ENCODE peak calls at places on chromosomes 5 and 9, in seven cellular contexts. D is tibial nerve, X is foreskin fibroblast, J is mesothelial cell of epicardium, P is cardiac muscle cell, W is PC-9, Z is ovary. S is an unnamed sample.

GRCh38 chr9:94920439-94920951 is 194.0 kb downstream of the AOPEP start:
- DNase-seq in P (no peak), D (peak), X (peak), W (peak), J (no peak), Z (peak), S (peak)

GRCh38 chr5:139369181-139369580 is 13.9 kb downstream of the SLC23A1 start:
- DNase-seq in P (no peak), J (no peak), Z (no peak), X (peak), W (no peak), D (no peak), S (peak)

GRCh38 chr9:93898026-93898425 is 57.1 kb downstream of the BARX1 start:
- DNase-seq in J (no peak), D (no peak), X (no peak), P (no peak), W (no peak), Z (no peak), S (no peak)

GRCh38 chr9:27352457-27353188 is 55.7 kb upstream of the EQTN start:
- DNase-seq in X (no peak), W (no peak), Z (no peak), J (no peak), P (no peak), D (no peak), S (no peak)

GRCh38 chr5:35098214-35098613 is 50.5 kb upstream of the AGXT2 start:
- DNase-seq in J (no peak), P (no peak), D (no peak), W (no peak), X (peak), Z (no peak), S (no peak)

GRCh38 chr5:170861855-170862766 is at the start of gene RANBP17:
- DNase-seq in X (peak), W (peak), Z (peak), J (peak), P (peak), D (no peak), S (no peak)

GRCh38 chr5:146425023-146425422 is 22.1 kb upstream of the TCERG1 start:
- DNase-seq in D (no peak), X (no peak), J (no peak), P (no peak), Z (no peak), W (no peak), S (no peak)

GRCh38 chr5:76709762-76710161 is 6.2 kb upstream of the F2R start:
- DNase-seq in J (no peak), D (no peak), W (peak), P (no peak), Z (no peak), X (peak), S (peak)

GRCh38 chr5:109281136-109281690 is 128.6 kb downstream of the PJA2 start:
- DNase-seq in J (no peak), W (no peak), P (no peak), X (no peak), D (no peak), Z (no peak), S (no peak)

GRCh38 chr9:115262952-115263351 is 145.0 kb upstream of the TNC start:
- DNase-seq in J (no peak), Z (no peak), W (peak), X (peak), P (no peak), D (no peak), S (no peak)

GRCh38 chr9:3992924-3993323 is 306.9 kb downstream of the GLIS3 start:
- DNase-seq in J (no peak), Z (no peak), D (no peak), X (peak), P (no peak), W (no peak), S (peak)

GRCh38 chr5:88145603-88146467 is 122.8 kb downstream of the TMEM161B start:
- DNase-seq in P (peak), J (no peak), Z (peak), X (peak), D (no peak), W (no peak), S (no peak)

GRCh38 chr5:61010759-61011460 is 65.9 kb downstream of the NDUFAF2 start:
- DNase-seq in W (no peak), Z (no peak), J (no peak), X (peak), P (no peak), D (no peak), S (no peak)
- TF ChIP-seq CTCF in W (no peak), Z (no peak), J (no peak), X (peak), P (peak), D (no peak), S (peak)

DNA sequence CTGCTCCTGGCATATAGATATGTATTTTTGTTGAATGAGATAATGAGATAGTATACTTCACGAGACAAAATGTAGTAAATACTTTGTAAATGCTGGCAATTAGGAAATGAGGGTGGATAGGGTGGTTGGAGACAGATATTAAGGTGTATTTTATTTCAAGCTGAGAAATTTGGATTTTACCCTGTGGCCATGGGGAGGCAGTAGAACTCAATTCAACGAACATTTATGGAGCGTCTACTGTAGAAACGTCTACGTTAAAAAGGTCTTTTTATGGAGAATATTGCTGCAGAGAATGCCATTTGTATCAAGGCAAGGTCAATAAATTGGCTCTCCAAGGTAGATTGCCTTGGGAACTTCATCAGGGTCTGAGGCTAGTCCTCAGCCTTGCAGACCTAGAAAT is 21.5 kb upstream of the RALGPS1 start:
- DNase-seq in Z (no peak), X (no peak), P (no peak), D (no peak), W (no peak), J (no peak), S (no peak)
- TF ChIP-seq CTCF in Z (no peak), X (no peak), P (peak), D (no peak), W (peak), J (no peak), S (no peak)

GRCh38 chr9:37508135-37508833 is 22.5 kb downstream of the POLR1E start:
- DNase-seq in P (no peak), X (peak), J (no peak), D (no peak), Z (no peak), W (no peak), S (no peak)

GRCh38 chr9:37509536-37509935 is 23.8 kb downstream of the POLR1E start:
- DNase-seq in P (no peak), J (no peak), Z (no peak), X (no peak), W (no peak), D (no peak), S (no peak)

GRCh38 chr9:37511006-37511714 is 25.4 kb downstream of the POLR1E start:
- DNase-seq in X (peak), P (peak), D (no peak), W (no peak), J (no peak), Z (no peak), S (no peak)

GRCh38 chr9:37507586-37508134 is 21.9 kb downstream of the POLR1E start:
- DNase-seq in W (no peak), Z (no peak), D (no peak), P (no peak), X (no peak), J (no peak), S (no peak)

GRCh38 chr9:37508834-37509206 is 23.1 kb downstream of the POLR1E start:
- DNase-seq in X (no peak), P (no peak), D (no peak), W (no peak), Z (no peak), J (no peak), S (no peak)
- TF ChIP-seq CTCF in X (no peak), P (no peak), D (no peak), W (no peak), Z (no peak), J (no peak), S (no peak)

GRCh38 chr9:69193685-69194032 is 19.6 kb downstream of the TJP2 start:
- DNase-seq in X (no peak), J (no peak), W (no peak), D (no peak), Z (no peak), P (no peak), S (no peak)
- TF ChIP-seq CTCF in X (no peak), J (no peak), W (no peak), D (no peak), Z (no peak), P (no peak), S (no peak)

DNA sequence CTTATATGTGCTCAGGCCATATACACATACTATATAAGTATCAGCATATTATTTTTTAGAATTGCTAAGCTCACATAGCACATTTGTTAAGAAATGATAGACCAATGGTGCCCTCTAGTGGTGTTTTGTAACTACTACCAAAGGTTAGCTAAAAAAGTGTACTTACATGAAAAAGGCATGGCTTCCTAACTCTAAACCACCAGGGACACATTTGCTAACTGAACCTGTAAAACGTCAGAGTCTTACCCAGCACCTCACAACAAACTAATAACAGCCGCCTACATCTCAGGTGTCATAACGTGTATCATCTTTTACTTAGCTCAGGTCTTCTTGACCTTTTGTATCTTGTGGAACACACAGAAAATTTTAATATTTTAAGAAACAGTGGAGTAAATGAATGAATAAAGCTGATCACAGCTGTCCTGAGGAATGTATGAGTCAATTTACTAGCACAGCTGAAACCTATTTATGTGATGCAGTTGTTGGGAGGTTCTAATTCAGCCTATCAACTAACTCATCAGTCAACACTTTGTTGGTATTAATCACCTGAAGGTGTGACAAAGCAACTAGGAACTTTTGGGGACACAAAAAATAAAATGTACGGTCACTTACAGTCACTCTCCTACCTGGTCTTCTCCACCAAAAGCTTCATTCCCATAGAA is 72.9 kb downstream of the BAAT start:
- DNase-seq in W (peak), J (no peak), Z (no peak), X (peak), D (no peak), P (peak), S (peak)
- TF ChIP-seq CTCF in W (peak), J (peak), Z (peak), X (peak), D (peak), P (peak), S (peak)

GRCh38 chr5:158154226-158155005 is 295.5 kb upstream of the CLINT1 start:
- DNase-seq in J (no peak), X (peak), P (no peak), W (no peak), Z (no peak), D (no peak), S (peak)

GRCh38 chr5:158155811-158156495 is 297.0 kb upstream of the CLINT1 start:
- DNase-seq in D (no peak), J (no peak), Z (no peak), X (no peak), W (no peak), P (no peak), S (no peak)

GRCh38 chr5:158155087-158155486 is 296.1 kb upstream of the CLINT1 start:
- DNase-seq in W (no peak), X (peak), Z (no peak), J (no peak), P (no peak), D (no peak), S (no peak)

GRCh38 chr5:158152151-158152550 is 293.2 kb upstream of the CLINT1 start:
- DNase-seq in Z (no peak), J (no peak), P (no peak), D (no peak), X (no peak), W (no peak), S (no peak)

GRCh38 chr5:158153508-158153907 is 294.6 kb upstream of the CLINT1 start:
- DNase-seq in X (no peak), P (no peak), Z (no peak), J (no peak), W (no peak), D (no peak), S (no peak)
- TF ChIP-seq CTCF in X (no peak), P (no peak), Z (no peak), J (no peak), W (no peak), D (no peak), S (no peak)

GRCh38 chr5:159527546-159527945 is 197.3 kb upstream of the IL12B start:
- DNase-seq in Z (no peak), W (no peak), P (no peak), X (no peak), J (no peak), D (no peak), S (no peak)

GRCh38 chr5:159536166-159536565 is 205.9 kb upstream of the IL12B start:
- DNase-seq in J (no peak), W (no peak), P (no peak), Z (no peak), X (no peak), D (no peak), S (no peak)

GRCh38 chr5:159536626-159537025 is 206.3 kb upstream of the IL12B start:
- DNase-seq in Z (no peak), P (no peak), X (no peak), W (no peak), D (no peak), J (no peak), S (no peak)

GRCh38 chr5:159533197-159533596 is 202.9 kb upstream of the IL12B start:
- DNase-seq in P (no peak), D (no peak), Z (no peak), J (no peak), X (peak), W (peak), S (no peak)

GRCh38 chr5:159531554-159532105 is 201.3 kb upstream of the IL12B start:
- DNase-seq in Z (no peak), J (no peak), W (no peak), X (peak), D (no peak), P (no peak), S (no peak)
- TF ChIP-seq CTCF in Z (no peak), J (no peak), W (peak), X (peak), D (no peak), P (peak), S (peak)

GRCh38 chr9:92706218-92706940 is 36.4 kb upstream of the IPPK start:
- DNase-seq in P (peak), Z (no peak), D (no peak), W (no peak), J (no peak), X (peak), S (no peak)
- TF ChIP-seq CTCF in P (peak), Z (no peak), D (no peak), W (peak), J (no peak), X (peak), S (peak)

DNA sequence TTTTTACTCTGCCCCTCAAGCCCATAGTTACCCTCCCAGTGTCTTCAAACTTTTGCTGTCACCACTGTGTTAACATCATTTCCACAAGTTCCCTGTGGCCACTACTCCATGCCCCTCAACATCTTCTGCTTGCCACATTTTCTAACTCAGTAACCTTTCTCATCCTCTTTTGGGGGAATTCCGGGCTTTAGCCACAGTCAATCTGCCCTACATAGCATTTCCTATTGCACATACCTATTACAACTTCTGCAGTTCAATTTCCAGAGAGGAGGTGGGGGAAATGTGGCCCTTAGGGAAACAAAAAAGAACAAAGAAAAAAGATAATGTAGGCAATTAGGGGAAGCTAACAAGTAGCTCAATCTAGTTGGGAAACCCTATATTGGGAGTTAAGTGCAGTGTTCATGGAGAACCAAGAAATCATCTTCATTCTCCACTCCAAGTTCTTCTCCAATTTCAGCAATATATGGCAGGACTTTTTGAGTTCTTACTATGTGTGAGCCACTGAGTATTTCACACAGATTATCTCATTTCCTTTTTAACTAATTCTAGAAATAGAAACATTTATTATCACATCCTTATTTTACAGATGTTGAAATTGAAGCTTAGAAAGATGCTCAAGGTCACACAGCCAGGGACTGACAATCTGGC is 40.2 kb upstream of the LPAR1 start:
- DNase-seq in Z (no peak), P (no peak), J (no peak), X (no peak), D (no peak), W (no peak), S (no peak)
- TF ChIP-seq CTCF in Z (no peak), P (no peak), J (no peak), X (no peak), D (no peak), W (no peak), S (no peak)

GRCh38 chr5:159048298-159048697 is 51.4 kb downstream of the EBF1 start:
- DNase-seq in P (no peak), W (no peak), D (no peak), J (no peak), Z (no peak), X (no peak), S (no peak)
- TF ChIP-seq CTCF in P (no peak), W (no peak), D (no peak), J (no peak), Z (no peak), X (no peak), S (no peak)